ENCODE peak calls at places on chromosomes 4 and X, in four cellular contexts. D, R, F and Q are unnamed samples.

GRCh38 chrX:111319451-111319850 is 49.2 kb upstream of the CAPN6 start:
- DNase-seq in R (no peak), F (no peak), D (no peak), Q (no peak)

GRCh38 chr4:127748957-127749356 is 18.8 kb downstream of the SLC25A31 start:
- DNase-seq in R (no peak), D (no peak), F (no peak), Q (no peak)

GRCh38 chr4:99803702-99804101 is 12.9 kb upstream of the DAPP1 start:
- DNase-seq in R (no peak), F (no peak), D (no peak), Q (no peak)

GRCh38 chrX:35919536-35920309 is at the start of gene CFAP47:
- DNase-seq in R (no peak), D (no peak), F (no peak), Q (peak)

GRCh38 chrX:40646489-40647306 is 663 bp downstream of the CXorf38 start:
- DNase-seq in F (no peak), D (peak), R (no peak), Q (peak)

GRCh38 chrX:134338527-134338926 is 101.5 kb downstream of the CCDC160 start:
- DNase-seq in D (no peak), R (no peak), F (peak), Q (no peak)

GRCh38 chr4:147678796-147679549 is 5.0 kb downstream of the PRMT9 start:
- DNase-seq in F (no peak), D (no peak), R (peak), Q (no peak)

GRCh38 chr4:19399001-19399400 is 852.7 kb upstream of the SLIT2 start:
- DNase-seq in D (no peak), F (no peak), R (no peak), Q (no peak)

GRCh38 chr4:112509243-112510190 is 6.5 kb downstream of the NEUROG2 start:
- DNase-seq in R (no peak), F (no peak), D (no peak), Q (no peak)

GRCh38 chrX:84320606-84321005 is 132.6 kb upstream of the RPS6KA6 start:
- DNase-seq in D (no peak), R (no peak), F (no peak), Q (no peak)

GRCh38 chr4:185093573-185093972 is 49.5 kb upstream of the SLC25A4 start:
- DNase-seq in F (no peak), D (no peak), R (no peak), Q (no peak)

GRCh38 chrX:20063716-20064351 is 52.9 kb downstream of the MAP7D2 start:
- DNase-seq in R (no peak), F (no peak), D (peak), Q (peak)

GRCh38 chr4:68905598-68906237 is 45.9 kb downstream of the UGT2A3 start:
- DNase-seq in D (no peak), F (no peak), R (no peak), Q (no peak)

GRCh38 chr4:143369556-143369955 is 32.9 kb downstream of the GAB1 start:
- DNase-seq in D (no peak), F (no peak), R (no peak), Q (no peak)

GRCh38 chr4:173178144-173178543 is 9.5 kb downstream of the GALNT7 start:
- DNase-seq in R (no peak), D (no peak), F (no peak), Q (no peak)

DNA sequence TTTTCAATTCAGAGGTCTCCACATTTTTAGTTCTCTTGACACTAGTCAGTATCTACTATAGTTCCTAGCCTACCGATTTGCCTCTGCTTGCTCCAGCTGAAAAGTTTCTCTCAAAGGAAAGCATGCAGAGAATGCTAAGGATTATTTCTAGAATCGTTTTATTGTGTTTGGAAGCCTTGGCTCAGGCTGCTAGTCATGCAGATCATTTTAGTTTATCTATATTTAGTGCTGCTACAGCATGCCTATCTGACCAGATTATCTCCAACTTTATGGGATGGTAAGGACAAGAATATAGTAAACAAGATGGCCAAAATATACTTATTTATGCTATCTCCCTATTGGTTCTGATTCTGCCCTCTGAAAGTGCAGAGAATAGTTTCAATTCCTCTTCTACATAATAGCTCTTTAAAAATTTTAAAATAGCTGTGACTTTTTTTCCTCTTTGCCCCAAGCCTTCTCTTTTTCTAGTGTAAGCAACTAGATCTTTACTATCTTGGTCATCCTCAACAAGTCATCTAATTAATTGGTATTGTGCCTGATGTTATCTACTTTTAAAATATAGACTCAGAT is 15.7 kb upstream of the DRP2 start:
- DNase-seq in D (no peak), F (no peak), R (no peak), Q (no peak)
- TF ChIP-seq TARDBP in D (no peak), F (no peak), R (no peak), Q (no peak)

GRCh38 chr4:52251864-52252263 is 200.8 kb downstream of the SPATA18 start:
- DNase-seq in D (no peak), R (no peak), F (no peak), Q (no peak)
- TF ChIP-seq TARDBP in D (no peak), R (no peak), F (no peak), Q (no peak)

GRCh38 chr4:170723171-170723570 is 633.4 kb upstream of the AADAT start:
- DNase-seq in R (no peak), D (no peak), F (no peak), Q (no peak)

GRCh38 chr4:170716868-170717267 is 627.1 kb upstream of the AADAT start:
- DNase-seq in F (no peak), R (no peak), D (no peak), Q (no peak)

DNA sequence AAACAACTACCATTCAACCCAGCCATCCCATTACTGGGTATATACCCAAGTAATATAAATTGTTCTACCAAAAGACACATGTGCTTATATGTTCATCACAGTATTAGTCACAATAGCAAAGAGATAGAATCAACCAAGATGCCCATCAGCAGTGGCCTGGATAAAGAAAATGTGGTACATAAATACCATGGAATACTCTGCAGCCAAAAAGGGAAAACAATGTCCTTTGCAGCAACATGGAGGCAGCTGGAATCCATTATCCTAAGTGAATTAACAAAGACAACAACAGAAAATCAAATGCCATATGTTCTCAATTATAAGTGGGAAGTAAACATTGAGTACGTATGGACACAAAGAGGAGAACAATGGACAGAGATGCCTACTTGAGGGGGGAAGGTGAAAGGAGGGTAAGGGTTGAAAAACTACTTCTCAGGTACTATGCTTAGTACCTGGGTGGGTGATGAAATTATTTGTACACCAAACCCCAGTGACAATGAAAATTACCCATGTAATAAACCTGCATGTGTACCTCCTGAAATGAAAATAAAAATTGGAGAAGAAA is 632.1 kb upstream of the AADAT start:
- DNase-seq in F (no peak), D (no peak), R (no peak), Q (no peak)
- TF ChIP-seq TARDBP in F (no peak), D (no peak), R (no peak), Q (no peak)

GRCh38 chrX:120144178-120144844 is 14.1 kb upstream of the RHOXF2 start:
- DNase-seq in R (no peak), D (peak), F (no peak), Q (no peak)
- TF ChIP-seq TARDBP in R (no peak), D (no peak), F (no peak), Q (no peak)

GRCh38 chrX:9467181-9467580 is 2.3 kb downstream of the TBL1X start:
- DNase-seq in R (no peak), F (no peak), D (no peak), Q (no peak)

GRCh38 chrX:9465380-9466114 is 689 bp downstream of the TBL1X start:
- DNase-seq in R (no peak), F (no peak), D (peak), Q (peak)

GRCh38 chrX:9464435-9465371 is at the start of gene TBL1X:
- DNase-seq in D (peak), F (no peak), R (peak), Q (peak)

GRCh38 chrX:9466711-9467110 is 1.9 kb downstream of the TBL1X start:
- DNase-seq in D (no peak), R (no peak), F (no peak), Q (no peak)

GRCh38 chrX:9466115-9466495 is 1.2 kb downstream of the TBL1X start:
- DNase-seq in D (peak), R (no peak), F (no peak), Q (peak)
- TF ChIP-seq TARDBP in D (no peak), R (no peak), F (no peak), Q (no peak)

DNA sequence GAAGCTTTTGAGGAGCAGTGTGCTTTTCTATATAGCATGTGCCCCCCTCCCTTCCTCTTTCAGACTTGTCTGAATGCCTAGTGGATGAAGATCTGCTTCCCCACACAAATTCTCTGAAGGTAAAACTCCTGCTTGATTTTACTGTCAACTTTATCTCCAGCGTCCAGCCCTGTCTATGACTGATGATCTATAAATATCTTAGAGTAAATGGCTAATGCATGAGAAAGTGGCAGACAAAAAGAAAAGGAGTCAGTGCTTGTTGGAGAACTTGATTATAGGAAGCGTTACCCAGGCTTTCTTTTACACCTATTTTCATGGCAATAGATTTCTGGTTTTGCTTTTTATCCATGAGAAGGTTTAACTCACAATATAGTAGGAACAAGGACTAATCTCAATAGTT is 168.3 kb upstream of the HS3ST1 start:
- DNase-seq in D (no peak), R (no peak), F (no peak), Q (no peak)
- TF ChIP-seq TARDBP in D (no peak), R (no peak), F (no peak), Q (no peak)

DNA sequence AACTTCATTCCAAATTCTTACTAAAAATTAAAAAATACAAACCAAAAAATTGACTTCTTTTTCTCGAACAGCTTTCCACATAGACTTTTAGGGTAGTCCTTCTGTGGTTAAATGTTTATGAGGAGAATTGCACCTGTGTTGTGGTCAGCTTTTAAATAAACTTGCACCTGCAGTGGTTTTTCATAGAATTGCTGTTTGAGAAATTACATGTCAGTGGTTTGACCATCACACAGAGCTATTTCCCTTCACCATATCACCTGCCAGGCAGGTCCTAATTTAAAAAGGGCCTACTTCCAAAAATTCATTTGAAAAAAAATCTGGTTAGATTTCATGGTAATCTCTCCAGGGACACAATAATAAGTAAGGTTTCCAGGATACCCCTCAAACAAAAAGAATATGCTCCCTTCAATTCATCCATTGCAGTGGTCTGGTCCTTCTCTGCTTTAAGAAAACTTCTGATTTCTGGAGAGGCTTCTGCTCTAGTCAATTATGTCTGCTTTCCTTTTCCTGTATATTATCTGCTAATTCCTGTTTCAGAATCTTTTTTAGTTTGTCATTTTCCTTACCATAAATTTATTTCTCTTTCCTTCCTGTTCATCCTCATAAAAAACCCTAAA is 9.8 kb upstream of the UTP3 start:
- DNase-seq in R (no peak), F (peak), D (no peak), Q (no peak)
- TF ChIP-seq TARDBP in R (no peak), F (no peak), D (no peak), Q (no peak)

GRCh38 chrX:39507034-39507433 is 590.7 kb downstream of the BCOR start:
- DNase-seq in F (no peak), D (no peak), R (no peak), Q (no peak)

GRCh38 chrX:39506131-39506530 is 591.6 kb downstream of the BCOR start:
- DNase-seq in R (no peak), D (no peak), F (no peak), Q (no peak)

GRCh38 chrX:39507617-39508299 is 590.0 kb downstream of the BCOR start:
- DNase-seq in D (no peak), R (no peak), F (no peak), Q (no peak)

GRCh38 chrX:39509157-39509556 is 588.6 kb downstream of the BCOR start:
- DNase-seq in F (no peak), R (no peak), D (no peak), Q (no peak)

DNA sequence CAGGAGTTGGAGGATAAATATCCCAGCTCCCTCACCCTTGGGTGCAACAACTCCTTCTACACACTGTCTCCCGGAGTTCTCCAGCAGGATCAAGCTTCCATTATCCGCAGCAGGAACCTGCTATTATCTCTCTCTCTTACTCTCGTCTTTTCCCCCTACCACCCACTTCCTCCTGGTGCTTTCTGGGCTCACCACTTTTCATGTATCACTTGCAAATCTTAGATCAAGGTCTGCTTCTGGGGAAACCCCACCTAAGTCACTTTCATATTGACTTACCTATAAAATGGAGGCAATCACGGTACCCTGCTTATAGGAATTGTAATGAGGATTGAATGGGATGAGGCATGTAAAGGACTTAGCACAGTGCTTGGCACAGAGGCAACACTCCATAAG is 589.5 kb downstream of the BCOR start:
- DNase-seq in R (no peak), F (no peak), D (no peak), Q (no peak)
- TF ChIP-seq TARDBP in R (no peak), F (no peak), D (no peak), Q (no peak)

GRCh38 chr4:137755033-137755471 is 222.8 kb upstream of the PCDH18 start:
- DNase-seq in R (no peak), D (no peak), F (no peak), Q (no peak)
- TF ChIP-seq TARDBP in R (no peak), D (no peak), F (no peak), Q (no peak)

GRCh38 chrX:105745863-105746262 is 76.5 kb upstream of the NRK start:
- DNase-seq in R (no peak), F (no peak), D (no peak), Q (no peak)
- TF ChIP-seq TARDBP in R (no peak), F (no peak), D (no peak), Q (no peak)